ENCODE peak calls at places on chromosome 6, in five cellular contexts. R is OCI-LY7, E is AG09319, P is sciatic nerve, Z is AG08395. K is an unnamed sample.

GRCh38 chr6:16477367-16478149 is 239.2 kb downstream of the GMPR start:
- DNase-seq in R (no peak), E (no peak), P (no peak), Z (no peak), K (no peak)

GRCh38 chr6:104640141-104640700 is 219.5 kb downstream of the HACE1 start:
- DNase-seq in R (peak), E (no peak), P (no peak), Z (no peak), K (no peak)

GRCh38 chr6:27478141-27478705 is 5.3 kb upstream of the ZNF184 start:
- DNase-seq in R (no peak), E (no peak), P (no peak), Z (peak), K (no peak)

GRCh38 chr6:13760948-13761347 is 49.3 kb upstream of the RANBP9 start:
- DNase-seq in R (no peak), E (peak), P (no peak), Z (peak), K (peak)

GRCh38 chr6:119096683-119097310 is 18.3 kb upstream of the FAM184A start:
- DNase-seq in R (no peak), E (no peak), P (peak), Z (no peak), K (peak)

GRCh38 chr6:16136086-16136485 is 7.2 kb downstream of the MYLIP start:
- DNase-seq in R (no peak), E (no peak), P (no peak), Z (no peak), K (no peak)

GRCh38 chr6:167296902-167297301 is 5.8 kb downstream of the UNC93A start:
- DNase-seq in R (no peak), E (no peak), P (no peak), Z (no peak), K (no peak)

GRCh38 chr6:157966597-157966977 is 15.1 kb upstream of the SYNJ2 start:
- DNase-seq in R (no peak), E (no peak), P (no peak), Z (no peak), K (no peak)

GRCh38 chr6:109296971-109297372 is 85.3 kb downstream of the CD164 start:
- DNase-seq in R (no peak), E (no peak), P (no peak), Z (no peak), K (no peak)

GRCh38 chr6:4270799-4271198 is 135.4 kb upstream of the ECI2 start:
- DNase-seq in R (no peak), E (no peak), P (no peak), Z (peak), K (no peak)

GRCh38 chr6:106520711-106521367 is 108.5 kb downstream of the RTN4IP1 start:
- DNase-seq in R (peak), E (no peak), P (no peak), Z (no peak), K (no peak)

GRCh38 chr6:166664135-166664534 is 37.1 kb upstream of the RPS6KA2 start:
- DNase-seq in R (no peak), E (no peak), P (no peak), Z (no peak), K (no peak)

GRCh38 chr6:105993769-105994521 is 92.2 kb upstream of the PRDM1 start:
- DNase-seq in R (no peak), E (no peak), P (no peak), Z (peak), K (peak)

GRCh38 chr6:27839303-27840081 is 72.7 kb downstream of the OR2B2 start:
- DNase-seq in R (peak), E (no peak), P (no peak), Z (peak), K (peak)

GRCh38 chr6:128235556-128235955 is 284.8 kb downstream of the PTPRK start:
- DNase-seq in R (no peak), E (no peak), P (no peak), Z (no peak), K (no peak)

GRCh38 chr6:131897050-131897435 is 54.1 kb downstream of the CCN2 start:
- DNase-seq in R (no peak), E (no peak), P (no peak), Z (no peak), K (no peak)

GRCh38 chr6:112663705-112664104 is 316.6 kb downstream of the RFPL4B start:
- DNase-seq in R (no peak), E (no peak), P (no peak), Z (no peak), K (no peak)

GRCh38 chr6:134168580-134169223 is 116.3 kb upstream of the SLC2A12 start:
- DNase-seq in R (no peak), E (no peak), P (no peak), Z (no peak), K (no peak)

GRCh38 chr6:131924881-131925474 is 26.2 kb downstream of the CCN2 start:
- DNase-seq in R (peak), E (no peak), P (no peak), Z (peak), K (no peak)

K was measured in osteoblast.